ENCODE peak calls at places on chromosomes 7 and 10, in seven cellular contexts. One of them, this sample, is unnamed.

GRCh38 chr10:89327803-89328441 is at the start of gene IFIT3:
- DNase-seq in AG09309: peak
- DNase-seq in colonic mucosa: peak
- DNase-seq in endothelial cell of umbilical vein: peak
- DNase-seq in left ventricle myocardium inferior: peak
- DNase-seq in CD4-positive, alpha-beta T cell: no peak
- DNase-seq in astrocyte of the spinal cord: peak
- DNase-seq in this sample: peak

GRCh38 chr10:50224330-50224952 is 26.9 kb downstream of the ASAH2 start:
- DNase-seq in AG09309: peak
- DNase-seq in colonic mucosa: peak
- DNase-seq in endothelial cell of umbilical vein: peak
- DNase-seq in left ventricle myocardium inferior: no peak
- DNase-seq in CD4-positive, alpha-beta T cell: no peak
- DNase-seq in astrocyte of the spinal cord: peak
- DNase-seq in this sample: peak

GRCh38 chr10:88553116-88553752 is 29.9 kb downstream of the RNLS start:
- DNase-seq in AG09309: peak
- DNase-seq in colonic mucosa: peak
- DNase-seq in endothelial cell of umbilical vein: peak
- DNase-seq in left ventricle myocardium inferior: no peak
- DNase-seq in CD4-positive, alpha-beta T cell: peak
- DNase-seq in astrocyte of the spinal cord: peak
- DNase-seq in this sample: peak

GRCh38 chr10:30048768-30049507 is 10.4 kb downstream of the JCAD start:
- DNase-seq in AG09309: no peak
- DNase-seq in colonic mucosa: no peak
- DNase-seq in endothelial cell of umbilical vein: peak
- DNase-seq in left ventricle myocardium inferior: peak
- DNase-seq in CD4-positive, alpha-beta T cell: no peak
- DNase-seq in astrocyte of the spinal cord: no peak
- DNase-seq in this sample: no peak

GRCh38 chr10:84076540-84077195 is 62.6 kb upstream of the GHITM start:
- DNase-seq in AG09309: no peak
- DNase-seq in colonic mucosa: no peak
- DNase-seq in endothelial cell of umbilical vein: no peak
- DNase-seq in left ventricle myocardium inferior: no peak
- DNase-seq in CD4-positive, alpha-beta T cell: no peak
- DNase-seq in astrocyte of the spinal cord: peak
- DNase-seq in this sample: no peak

GRCh38 chr7:73521636-73522080 is 435 bp downstream of the BAZ1B start:
- DNase-seq in AG09309: no peak
- DNase-seq in colonic mucosa: peak
- DNase-seq in endothelial cell of umbilical vein: no peak
- DNase-seq in left ventricle myocardium inferior: peak
- DNase-seq in CD4-positive, alpha-beta T cell: no peak
- DNase-seq in astrocyte of the spinal cord: peak
- DNase-seq in this sample: no peak

GRCh38 chr10:70671229-70671588 is 1.1 kb upstream of the ADAMTS14 start:
- DNase-seq in AG09309: no peak
- DNase-seq in colonic mucosa: no peak
- DNase-seq in endothelial cell of umbilical vein: no peak
- DNase-seq in left ventricle myocardium inferior: no peak
- DNase-seq in CD4-positive, alpha-beta T cell: no peak
- DNase-seq in astrocyte of the spinal cord: no peak
- DNase-seq in this sample: no peak

GRCh38 chr10:99457808-99458207 is 27.4 kb upstream of the GOT1 start:
- DNase-seq in AG09309: no peak
- DNase-seq in colonic mucosa: no peak
- DNase-seq in endothelial cell of umbilical vein: no peak
- DNase-seq in left ventricle myocardium inferior: no peak
- DNase-seq in CD4-positive, alpha-beta T cell: no peak
- DNase-seq in astrocyte of the spinal cord: peak
- DNase-seq in this sample: no peak

GRCh38 chr7:129798616-129799349 is 154.0 kb downstream of the UBE2H start:
- DNase-seq in AG09309: no peak
- DNase-seq in colonic mucosa: no peak
- DNase-seq in endothelial cell of umbilical vein: no peak
- DNase-seq in left ventricle myocardium inferior: no peak
- DNase-seq in CD4-positive, alpha-beta T cell: no peak
- DNase-seq in astrocyte of the spinal cord: no peak
- DNase-seq in this sample: no peak

GRCh38 chr7:75743455-75743859 is 4.7 kb upstream of the HIP1 start:
- DNase-seq in AG09309: no peak
- DNase-seq in colonic mucosa: no peak
- DNase-seq in endothelial cell of umbilical vein: no peak
- DNase-seq in left ventricle myocardium inferior: no peak
- DNase-seq in CD4-positive, alpha-beta T cell: no peak
- DNase-seq in astrocyte of the spinal cord: no peak
- DNase-seq in this sample: peak

GRCh38 chr10:15068802-15069201 is 19.8 kb downstream of the ACBD7 start:
- DNase-seq in AG09309: peak
- DNase-seq in colonic mucosa: no peak
- DNase-seq in endothelial cell of umbilical vein: no peak
- DNase-seq in left ventricle myocardium inferior: no peak
- DNase-seq in CD4-positive, alpha-beta T cell: no peak
- DNase-seq in astrocyte of the spinal cord: peak
- DNase-seq in this sample: no peak

GRCh38 chr7:67105382-67105781 is 108.7 kb downstream of the TYW1 start:
- DNase-seq in AG09309: peak
- DNase-seq in colonic mucosa: no peak
- DNase-seq in endothelial cell of umbilical vein: no peak
- DNase-seq in left ventricle myocardium inferior: no peak
- DNase-seq in CD4-positive, alpha-beta T cell: no peak
- DNase-seq in astrocyte of the spinal cord: peak
- DNase-seq in this sample: no peak

GRCh38 chr10:99612167-99612831 is 7.9 kb downstream of the SLC25A28 start:
- DNase-seq in AG09309: peak
- DNase-seq in colonic mucosa: peak
- DNase-seq in endothelial cell of umbilical vein: peak
- DNase-seq in left ventricle myocardium inferior: no peak
- DNase-seq in CD4-positive, alpha-beta T cell: no peak
- DNase-seq in astrocyte of the spinal cord: peak
- DNase-seq in this sample: peak

GRCh38 chr10:63798599-63799498 is 277.6 kb downstream of the REEP3 start:
- DNase-seq in AG09309: peak
- DNase-seq in colonic mucosa: peak
- DNase-seq in endothelial cell of umbilical vein: peak
- DNase-seq in left ventricle myocardium inferior: peak
- DNase-seq in CD4-positive, alpha-beta T cell: no peak
- DNase-seq in astrocyte of the spinal cord: peak
- DNase-seq in this sample: peak

GRCh38 chr7:13981070-13981469 is 8.4 kb downstream of the ETV1 start:
- DNase-seq in AG09309: peak
- DNase-seq in colonic mucosa: peak
- DNase-seq in endothelial cell of umbilical vein: peak
- DNase-seq in left ventricle myocardium inferior: no peak
- DNase-seq in CD4-positive, alpha-beta T cell: no peak
- DNase-seq in astrocyte of the spinal cord: peak
- DNase-seq in this sample: peak

GRCh38 chr10:127815147-127815546 is 77.6 kb downstream of the CLRN3 start:
- DNase-seq in AG09309: no peak
- DNase-seq in colonic mucosa: no peak
- DNase-seq in endothelial cell of umbilical vein: no peak
- DNase-seq in left ventricle myocardium inferior: no peak
- DNase-seq in CD4-positive, alpha-beta T cell: no peak
- DNase-seq in astrocyte of the spinal cord: no peak
- DNase-seq in this sample: no peak

GRCh38 chr7:40299097-40299496 is 164.3 kb downstream of the SUGCT start:
- DNase-seq in AG09309: peak
- DNase-seq in colonic mucosa: no peak
- DNase-seq in endothelial cell of umbilical vein: peak
- DNase-seq in left ventricle myocardium inferior: no peak
- DNase-seq in CD4-positive, alpha-beta T cell: no peak
- DNase-seq in astrocyte of the spinal cord: peak
- DNase-seq in this sample: no peak

GRCh38 chr10:78981970-78982281 is 86.8 kb upstream of the ZMIZ1 start:
- DNase-seq in AG09309: no peak
- DNase-seq in colonic mucosa: no peak
- DNase-seq in endothelial cell of umbilical vein: no peak
- DNase-seq in left ventricle myocardium inferior: peak
- DNase-seq in CD4-positive, alpha-beta T cell: no peak
- DNase-seq in astrocyte of the spinal cord: no peak
- DNase-seq in this sample: no peak

GRCh38 chr10:79487296-79488194 is 24.8 kb upstream of the EIF5AL1 start:
- DNase-seq in AG09309: no peak
- DNase-seq in colonic mucosa: peak
- DNase-seq in endothelial cell of umbilical vein: peak
- DNase-seq in left ventricle myocardium inferior: peak
- DNase-seq in CD4-positive, alpha-beta T cell: peak
- DNase-seq in astrocyte of the spinal cord: peak
- DNase-seq in this sample: peak

GRCh38 chr7:29854257-29854938 is 48.1 kb downstream of the WIPF3 start:
- DNase-seq in AG09309: no peak
- DNase-seq in colonic mucosa: no peak
- DNase-seq in endothelial cell of umbilical vein: no peak
- DNase-seq in left ventricle myocardium inferior: no peak
- DNase-seq in CD4-positive, alpha-beta T cell: no peak
- DNase-seq in astrocyte of the spinal cord: no peak
- DNase-seq in this sample: no peak

GRCh38 chr7:86469680-86470295 is 173.9 kb upstream of the GRM3 start:
- DNase-seq in AG09309: no peak
- DNase-seq in colonic mucosa: peak
- DNase-seq in endothelial cell of umbilical vein: peak
- DNase-seq in left ventricle myocardium inferior: no peak
- DNase-seq in CD4-positive, alpha-beta T cell: no peak
- DNase-seq in astrocyte of the spinal cord: peak
- DNase-seq in this sample: peak

GRCh38 chr10:3222068-3222467 is 49.5 kb upstream of the PITRM1 start:
- DNase-seq in AG09309: peak
- DNase-seq in colonic mucosa: no peak
- DNase-seq in endothelial cell of umbilical vein: no peak
- DNase-seq in left ventricle myocardium inferior: no peak
- DNase-seq in CD4-positive, alpha-beta T cell: no peak
- DNase-seq in astrocyte of the spinal cord: peak
- DNase-seq in this sample: no peak
- TF ChIP-seq CTCF in AG09309: peak
- TF ChIP-seq CTCF in colonic mucosa: no peak
- TF ChIP-seq CTCF in endothelial cell of umbilical vein: no peak
- TF ChIP-seq CTCF in left ventricle myocardium inferior: peak
- TF ChIP-seq CTCF in CD4-positive, alpha-beta T cell: no peak
- TF ChIP-seq CTCF in astrocyte of the spinal cord: peak
- TF ChIP-seq CTCF in this sample: no peak

DNA sequence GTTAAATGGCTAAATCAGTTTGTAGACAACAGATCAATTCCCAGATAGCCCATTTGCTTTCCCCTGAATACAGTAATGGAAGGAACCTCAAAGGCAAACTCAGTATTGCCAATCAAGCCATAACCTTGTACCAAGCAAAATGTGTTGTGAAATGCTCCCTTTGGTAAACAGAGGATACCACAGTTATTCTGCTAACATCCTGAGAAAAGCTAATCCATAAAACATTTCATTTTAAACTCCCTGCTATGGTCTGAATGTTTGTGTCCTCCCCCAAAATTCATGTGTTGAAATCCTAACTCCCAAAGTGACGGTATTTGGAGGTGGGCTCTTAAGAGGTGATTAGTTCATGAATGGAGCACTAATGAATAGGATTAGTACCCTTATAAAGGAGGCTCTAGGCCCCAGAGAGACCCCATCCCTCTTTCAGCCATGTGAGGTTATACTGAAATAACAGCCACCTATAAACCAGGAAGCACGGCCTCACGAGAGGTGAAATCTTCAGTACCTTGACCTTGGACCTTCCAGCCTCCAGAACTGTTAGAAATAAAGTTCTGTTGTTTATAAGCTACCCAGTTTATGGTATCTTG is 89.3 kb upstream of the RNF148 start:
- DNase-seq in AG09309: no peak
- DNase-seq in colonic mucosa: no peak
- DNase-seq in endothelial cell of umbilical vein: no peak
- DNase-seq in left ventricle myocardium inferior: no peak
- DNase-seq in CD4-positive, alpha-beta T cell: no peak
- DNase-seq in astrocyte of the spinal cord: no peak
- DNase-seq in this sample: no peak
- TF ChIP-seq CTCF in AG09309: no peak
- TF ChIP-seq CTCF in colonic mucosa: no peak
- TF ChIP-seq CTCF in endothelial cell of umbilical vein: no peak
- TF ChIP-seq CTCF in left ventricle myocardium inferior: no peak
- TF ChIP-seq CTCF in CD4-positive, alpha-beta T cell: no peak
- TF ChIP-seq CTCF in astrocyte of the spinal cord: no peak
- TF ChIP-seq CTCF in this sample: no peak

GRCh38 chr10:12195603-12196506 is at the start of the genes CDC123 and NUDT5:
- DNase-seq in AG09309: peak
- DNase-seq in colonic mucosa: peak
- DNase-seq in endothelial cell of umbilical vein: peak
- DNase-seq in left ventricle myocardium inferior: peak
- DNase-seq in CD4-positive, alpha-beta T cell: peak
- DNase-seq in astrocyte of the spinal cord: peak
- DNase-seq in this sample: peak
- TF ChIP-seq CTCF in AG09309: no peak
- TF ChIP-seq CTCF in colonic mucosa: no peak
- TF ChIP-seq CTCF in endothelial cell of umbilical vein: no peak
- TF ChIP-seq CTCF in left ventricle myocardium inferior: no peak
- TF ChIP-seq CTCF in CD4-positive, alpha-beta T cell: no peak
- TF ChIP-seq CTCF in astrocyte of the spinal cord: no peak
- TF ChIP-seq CTCF in this sample: no peak

GRCh38 chr7:152177696-152178404 is 152.4 kb downstream of the GALNT11 start:
- DNase-seq in AG09309: no peak
- DNase-seq in colonic mucosa: no peak
- DNase-seq in endothelial cell of umbilical vein: peak
- DNase-seq in left ventricle myocardium inferior: no peak
- DNase-seq in CD4-positive, alpha-beta T cell: no peak
- DNase-seq in astrocyte of the spinal cord: no peak
- DNase-seq in this sample: no peak

GRCh38 chr7:152176797-152177196 is 151.3 kb downstream of the GALNT11 start:
- DNase-seq in AG09309: no peak
- DNase-seq in colonic mucosa: no peak
- DNase-seq in endothelial cell of umbilical vein: no peak
- DNase-seq in left ventricle myocardium inferior: no peak
- DNase-seq in CD4-positive, alpha-beta T cell: no peak
- DNase-seq in astrocyte of the spinal cord: no peak
- DNase-seq in this sample: no peak

GRCh38 chr7:152178405-152179058 is 153.1 kb downstream of the GALNT11 start:
- DNase-seq in AG09309: no peak
- DNase-seq in colonic mucosa: no peak
- DNase-seq in endothelial cell of umbilical vein: peak
- DNase-seq in left ventricle myocardium inferior: no peak
- DNase-seq in CD4-positive, alpha-beta T cell: no peak
- DNase-seq in astrocyte of the spinal cord: no peak
- DNase-seq in this sample: no peak

DNA sequence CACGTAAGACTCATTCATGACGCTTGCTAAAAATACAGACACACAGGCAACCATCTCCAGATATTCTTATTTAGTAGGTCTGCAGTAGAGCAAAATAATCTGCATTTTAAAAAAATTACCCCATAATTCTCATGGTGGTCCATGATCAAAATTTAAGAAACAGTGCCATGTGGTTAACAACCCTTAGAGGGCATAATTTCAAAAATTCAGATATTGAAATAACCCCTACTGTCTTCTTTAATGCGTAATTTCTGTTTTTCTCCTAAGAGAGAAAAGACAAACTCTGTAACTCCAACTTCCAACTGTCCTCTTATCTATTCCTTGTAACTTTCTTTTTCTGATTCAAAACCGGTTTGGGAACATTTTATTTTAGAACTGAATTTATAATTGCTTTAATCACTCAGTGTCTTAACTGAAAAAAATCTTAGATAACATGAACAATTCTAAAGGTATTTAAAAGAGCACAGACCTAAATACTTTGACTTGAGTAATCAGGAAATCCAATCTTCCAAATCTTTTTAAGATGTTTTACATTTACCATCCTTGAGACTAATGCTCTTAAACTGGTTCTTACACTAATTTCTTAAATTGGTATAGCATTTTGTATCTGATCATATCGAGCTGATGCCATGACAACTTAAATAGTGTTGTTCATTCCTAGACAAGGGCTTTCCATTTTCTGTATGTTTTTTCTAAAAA is 148.0 kb downstream of the GALNT11 start:
- DNase-seq in AG09309: no peak
- DNase-seq in colonic mucosa: no peak
- DNase-seq in endothelial cell of umbilical vein: no peak
- DNase-seq in left ventricle myocardium inferior: no peak
- DNase-seq in CD4-positive, alpha-beta T cell: no peak
- DNase-seq in astrocyte of the spinal cord: no peak
- DNase-seq in this sample: no peak
- TF ChIP-seq CTCF in AG09309: no peak
- TF ChIP-seq CTCF in colonic mucosa: no peak
- TF ChIP-seq CTCF in endothelial cell of umbilical vein: no peak
- TF ChIP-seq CTCF in left ventricle myocardium inferior: no peak
- TF ChIP-seq CTCF in CD4-positive, alpha-beta T cell: no peak
- TF ChIP-seq CTCF in astrocyte of the spinal cord: no peak
- TF ChIP-seq CTCF in this sample: no peak